ENCODE peak calls at places on chromosomes 12 and 14, in seven cellular contexts. One of them, this sample, is unnamed.

GRCh38 chr14:60648934-60649814 is at the start of gene SIX1:
- DNase-seq in HepG2: peak
- DNase-seq in A549: peak
- DNase-seq in SK-N-SH: peak
- DNase-seq in H1: no peak
- DNase-seq in WTC11: peak
- DNase-seq in GM12878: no peak
- DNase-seq in this sample: peak

GRCh38 chr12:44616385-44616784 is 259.7 kb downstream of the NELL2 start:
- DNase-seq in HepG2: no peak
- DNase-seq in A549: no peak
- DNase-seq in SK-N-SH: no peak
- DNase-seq in H1: no peak
- DNase-seq in WTC11: no peak
- DNase-seq in GM12878: no peak
- DNase-seq in this sample: no peak

GRCh38 chr14:76867536-76868452 is 41.6 kb downstream of the LRRC74A start:
- DNase-seq in HepG2: no peak
- DNase-seq in A549: no peak
- DNase-seq in SK-N-SH: no peak
- DNase-seq in H1: no peak
- DNase-seq in WTC11: no peak
- DNase-seq in GM12878: no peak
- DNase-seq in this sample: no peak

GRCh38 chr14:19851365-19851764 is 23.6 kb upstream of the OR4K2 start:
- DNase-seq in HepG2: no peak
- DNase-seq in A549: no peak
- DNase-seq in SK-N-SH: no peak
- DNase-seq in H1: no peak
- DNase-seq in WTC11: no peak
- DNase-seq in GM12878: no peak
- DNase-seq in this sample: no peak

GRCh38 chr12:130636370-130636769 is 79.7 kb downstream of the RIMBP2 start:
- DNase-seq in HepG2: no peak
- DNase-seq in A549: no peak
- DNase-seq in SK-N-SH: no peak
- DNase-seq in H1: no peak
- DNase-seq in WTC11: no peak
- DNase-seq in GM12878: no peak
- DNase-seq in this sample: no peak

GRCh38 chr14:37889087-37889486 is 293.7 kb downstream of the TTC6 start:
- DNase-seq in HepG2: peak
- DNase-seq in A549: no peak
- DNase-seq in SK-N-SH: no peak
- DNase-seq in H1: no peak
- DNase-seq in WTC11: no peak
- DNase-seq in GM12878: no peak
- DNase-seq in this sample: peak

GRCh38 chr14:101736585-101736984 is 24.9 kb upstream of the PPP2R5C start:
- DNase-seq in HepG2: no peak
- DNase-seq in A549: no peak
- DNase-seq in SK-N-SH: no peak
- DNase-seq in H1: no peak
- DNase-seq in WTC11: no peak
- DNase-seq in GM12878: no peak
- DNase-seq in this sample: no peak

GRCh38 chr12:20132818-20133217 is 235.5 kb upstream of the PDE3A start:
- DNase-seq in HepG2: no peak
- DNase-seq in A549: no peak
- DNase-seq in SK-N-SH: no peak
- DNase-seq in H1: no peak
- DNase-seq in WTC11: no peak
- DNase-seq in GM12878: no peak
- DNase-seq in this sample: no peak

GRCh38 chr14:67240978-67241415 is 238 bp upstream of the PALS1 start:
- DNase-seq in HepG2: peak
- DNase-seq in A549: peak
- DNase-seq in SK-N-SH: peak
- DNase-seq in H1: peak
- DNase-seq in WTC11: peak
- DNase-seq in GM12878: peak
- DNase-seq in this sample: peak

GRCh38 chr14:41034969-41035368 is 571.7 kb upstream of the LRFN5 start:
- DNase-seq in HepG2: no peak
- DNase-seq in A549: no peak
- DNase-seq in SK-N-SH: no peak
- DNase-seq in H1: no peak
- DNase-seq in WTC11: no peak
- DNase-seq in GM12878: no peak
- DNase-seq in this sample: no peak

GRCh38 chr12:75979181-75979580 is 52.4 kb downstream of the PHLDA1 start:
- DNase-seq in HepG2: no peak
- DNase-seq in A549: peak
- DNase-seq in SK-N-SH: no peak
- DNase-seq in H1: no peak
- DNase-seq in WTC11: no peak
- DNase-seq in GM12878: no peak
- DNase-seq in this sample: no peak

DNA sequence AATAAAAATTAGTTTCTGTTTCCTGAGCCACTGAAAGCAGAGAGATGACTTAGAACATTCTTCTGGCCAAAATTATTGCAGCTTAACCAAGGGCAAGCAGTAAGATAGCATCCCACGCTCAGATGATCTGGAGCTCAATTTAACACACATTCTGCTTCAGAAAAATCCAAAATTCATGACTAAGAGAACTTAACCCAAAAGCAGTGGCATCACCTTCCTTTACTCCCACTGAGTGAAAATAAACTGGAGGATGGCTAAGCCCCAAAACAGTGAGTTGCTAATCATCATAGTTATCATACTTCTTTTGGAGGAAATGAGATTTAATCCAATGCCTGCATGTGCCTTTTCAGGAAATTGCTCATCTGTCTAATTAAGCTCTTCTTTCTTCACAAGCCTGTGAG is 195.4 kb downstream of the DUSP6 start:
- DNase-seq in HepG2: no peak
- DNase-seq in A549: no peak
- DNase-seq in SK-N-SH: no peak
- DNase-seq in H1: no peak
- DNase-seq in WTC11: no peak
- DNase-seq in GM12878: no peak
- DNase-seq in this sample: no peak
- TF ChIP-seq MAX in HepG2: no peak
- TF ChIP-seq MAX in A549: no peak
- TF ChIP-seq MAX in SK-N-SH: no peak
- TF ChIP-seq MAX in H1: no peak
- TF ChIP-seq MAX in WTC11: no peak
- TF ChIP-seq MAX in GM12878: no peak
- TF ChIP-seq MAX in this sample: no peak

GRCh38 chr14:68806526-68807147 is 13.8 kb upstream of the ZFP36L1 start:
- DNase-seq in HepG2: no peak
- DNase-seq in A549: no peak
- DNase-seq in SK-N-SH: peak
- DNase-seq in H1: no peak
- DNase-seq in WTC11: no peak
- DNase-seq in GM12878: no peak
- DNase-seq in this sample: no peak

GRCh38 chr14:68809524-68809923 is 16.7 kb upstream of the ZFP36L1 start:
- DNase-seq in HepG2: no peak
- DNase-seq in A549: no peak
- DNase-seq in SK-N-SH: peak
- DNase-seq in H1: no peak
- DNase-seq in WTC11: no peak
- DNase-seq in GM12878: no peak
- DNase-seq in this sample: no peak

GRCh38 chr14:68807987-68808386 is 15.1 kb upstream of the ZFP36L1 start:
- DNase-seq in HepG2: no peak
- DNase-seq in A549: no peak
- DNase-seq in SK-N-SH: peak
- DNase-seq in H1: no peak
- DNase-seq in WTC11: no peak
- DNase-seq in GM12878: no peak
- DNase-seq in this sample: peak

GRCh38 chr14:68808696-68809095 is 15.8 kb upstream of the ZFP36L1 start:
- DNase-seq in HepG2: no peak
- DNase-seq in A549: no peak
- DNase-seq in SK-N-SH: peak
- DNase-seq in H1: no peak
- DNase-seq in WTC11: no peak
- DNase-seq in GM12878: no peak
- DNase-seq in this sample: peak

DNA sequence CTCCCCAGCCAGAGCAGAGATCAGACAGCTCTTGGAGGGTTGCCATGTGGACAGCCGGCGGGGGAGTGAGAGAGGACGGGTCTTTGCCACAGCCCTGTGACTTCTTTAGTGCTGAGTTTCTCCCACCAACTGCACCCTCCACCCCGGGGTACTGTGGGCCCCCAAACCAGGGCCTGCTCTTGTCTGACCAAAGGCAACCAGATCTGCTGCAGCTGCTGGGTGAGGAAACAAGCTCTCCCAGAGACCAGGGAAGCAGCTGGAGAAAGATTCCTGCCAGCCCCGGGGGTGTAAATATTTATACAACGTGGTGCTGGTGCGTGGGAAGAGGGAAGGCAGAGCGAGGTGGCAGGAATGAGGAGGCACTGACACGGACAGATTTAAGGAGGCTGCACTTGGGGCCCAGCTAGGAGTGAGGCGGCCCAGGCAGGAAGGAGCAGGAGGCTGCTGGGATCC is 14.3 kb upstream of the ZFP36L1 start:
- DNase-seq in HepG2: peak
- DNase-seq in A549: peak
- DNase-seq in SK-N-SH: peak
- DNase-seq in H1: no peak
- DNase-seq in WTC11: no peak
- DNase-seq in GM12878: no peak
- DNase-seq in this sample: no peak
- TF ChIP-seq USF2 in HepG2: no peak
- TF ChIP-seq USF2 in A549: no peak
- TF ChIP-seq USF2 in SK-N-SH: no peak
- TF ChIP-seq USF2 in H1: no peak
- TF ChIP-seq USF2 in WTC11: no peak
- TF ChIP-seq USF2 in GM12878: no peak
- TF ChIP-seq USF2 in this sample: no peak

GRCh38 chr12:52172956-52173355 is 18.9 kb downstream of the KRT80 start:
- DNase-seq in HepG2: no peak
- DNase-seq in A549: no peak
- DNase-seq in SK-N-SH: no peak
- DNase-seq in H1: no peak
- DNase-seq in WTC11: no peak
- DNase-seq in GM12878: no peak
- DNase-seq in this sample: no peak

GRCh38 chr12:52178443-52178842 is 13.4 kb downstream of the KRT80 start:
- DNase-seq in HepG2: no peak
- DNase-seq in A549: no peak
- DNase-seq in SK-N-SH: no peak
- DNase-seq in H1: no peak
- DNase-seq in WTC11: no peak
- DNase-seq in GM12878: no peak
- DNase-seq in this sample: no peak

GRCh38 chr12:52178984-52179383 is 12.8 kb downstream of the KRT80 start:
- DNase-seq in HepG2: no peak
- DNase-seq in A549: no peak
- DNase-seq in SK-N-SH: no peak
- DNase-seq in H1: no peak
- DNase-seq in WTC11: no peak
- DNase-seq in GM12878: no peak
- DNase-seq in this sample: no peak

GRCh38 chr12:52173526-52173925 is 18.3 kb downstream of the KRT80 start:
- DNase-seq in HepG2: no peak
- DNase-seq in A549: no peak
- DNase-seq in SK-N-SH: no peak
- DNase-seq in H1: no peak
- DNase-seq in WTC11: no peak
- DNase-seq in GM12878: no peak
- DNase-seq in this sample: no peak

DNA sequence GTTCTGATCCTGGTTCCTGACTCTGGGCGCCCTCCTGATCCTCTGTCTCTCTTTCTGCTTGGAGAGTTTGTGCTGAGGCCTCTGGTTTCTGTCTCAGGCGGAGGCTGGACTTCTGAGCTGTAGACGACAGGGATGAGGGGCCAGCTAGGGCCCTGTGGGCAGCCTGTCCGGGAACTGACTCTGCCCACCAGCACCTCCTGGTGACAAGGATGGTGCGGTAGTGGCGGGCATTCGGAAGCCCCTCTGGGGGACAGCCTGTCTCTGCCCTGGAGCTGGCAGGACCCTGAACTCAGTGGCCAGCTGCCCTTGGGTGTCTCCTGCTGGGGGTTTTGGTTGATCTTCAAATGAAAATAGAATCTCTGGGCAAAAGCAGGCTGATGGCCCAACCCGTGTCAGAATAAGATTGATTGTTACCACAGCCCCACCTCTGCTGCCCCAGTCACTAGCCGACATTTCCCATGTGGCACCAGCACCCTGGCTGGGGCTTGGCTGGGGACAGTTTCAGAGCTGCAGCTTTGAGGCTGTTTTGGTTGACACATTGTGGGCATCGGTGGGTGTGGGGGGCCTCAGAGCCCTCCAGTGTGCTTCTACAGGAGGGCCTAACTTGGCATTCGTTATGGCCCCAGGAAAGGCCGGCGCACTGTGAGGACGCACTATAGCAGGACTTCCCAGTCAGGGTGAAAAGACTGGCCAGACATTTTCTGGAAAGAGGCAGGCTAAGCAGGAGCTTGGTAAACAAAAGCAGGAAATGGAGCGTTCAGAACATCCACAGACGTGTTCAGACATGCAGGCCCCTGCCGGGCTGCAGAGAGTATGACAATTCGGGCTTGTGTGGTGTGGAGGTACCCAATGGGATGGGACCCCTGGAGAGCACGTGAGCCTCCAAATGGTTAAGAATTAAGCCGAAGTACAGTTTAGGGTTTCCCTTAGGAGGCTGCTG is 16.1 kb downstream of the KRT80 start:
- DNase-seq in HepG2: peak
- DNase-seq in A549: no peak
- DNase-seq in SK-N-SH: peak
- DNase-seq in H1: no peak
- DNase-seq in WTC11: no peak
- DNase-seq in GM12878: no peak
- DNase-seq in this sample: no peak
- TF ChIP-seq MAX in HepG2: no peak
- TF ChIP-seq MAX in A549: no peak
- TF ChIP-seq MAX in SK-N-SH: no peak
- TF ChIP-seq MAX in H1: no peak
- TF ChIP-seq MAX in WTC11: no peak
- TF ChIP-seq MAX in GM12878: no peak
- TF ChIP-seq MAX in this sample: no peak

DNA sequence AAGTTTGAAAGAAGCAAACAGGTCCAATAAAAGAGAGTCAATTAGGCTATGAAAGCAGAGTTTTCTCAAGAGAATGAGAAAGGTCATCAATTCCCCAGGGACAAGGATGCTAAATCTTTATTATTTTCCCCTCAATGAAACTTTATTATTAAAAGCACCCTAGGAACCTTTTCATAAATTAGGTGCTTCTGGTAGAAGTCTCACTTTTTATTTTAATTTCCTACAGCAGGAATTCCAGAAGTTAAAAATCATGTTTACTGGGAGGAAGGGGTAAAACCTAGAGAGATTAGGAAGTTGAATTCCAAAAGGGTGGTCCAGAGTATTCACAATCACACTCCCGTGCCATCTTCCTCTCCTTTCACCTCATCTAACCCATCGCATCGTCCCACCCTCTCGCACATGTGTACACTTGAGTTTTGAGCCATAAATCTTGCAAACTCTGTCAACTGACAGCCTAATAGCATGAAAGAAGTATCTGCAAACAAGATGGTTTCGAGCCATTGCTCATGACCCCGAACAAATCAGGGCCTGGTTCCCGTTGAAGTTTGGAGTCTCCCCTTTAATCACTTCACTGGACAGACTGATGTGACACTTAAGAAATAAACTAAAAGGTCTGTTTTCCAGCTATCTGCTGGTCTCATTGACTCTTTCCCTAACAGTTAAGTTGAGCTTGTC is 223.4 kb upstream of the SOX5 start:
- DNase-seq in HepG2: no peak
- DNase-seq in A549: no peak
- DNase-seq in SK-N-SH: no peak
- DNase-seq in H1: no peak
- DNase-seq in WTC11: no peak
- DNase-seq in GM12878: peak
- DNase-seq in this sample: no peak
- TF ChIP-seq USF2 in HepG2: no peak
- TF ChIP-seq USF2 in A549: no peak
- TF ChIP-seq USF2 in SK-N-SH: no peak
- TF ChIP-seq USF2 in H1: no peak
- TF ChIP-seq USF2 in WTC11: no peak
- TF ChIP-seq USF2 in GM12878: no peak
- TF ChIP-seq USF2 in this sample: no peak

This sample was measured in K562.